ENCODE peak calls at places on chromosome 11, in four cellular contexts. Q is HepG2, D is upper lobe of left lung, K is HCT116. N is an unnamed sample. For H3K36me3, the result is how much of the 10 kb centered on the place peaks cover.

GRCh38 chr11:704799-705645 is 1.0 kb upstream of the EPS8L2 start:
- ATAC-seq in Q (peak), D (peak), K (peak), N (no peak)

GRCh38 chr11:88327462-88328143 is 9.9 kb downstream of the CTSC start:
- ATAC-seq in Q (no peak), D (no peak), K (no peak), N (no peak)

GRCh38 chr11:130549393-130549999 is 101.1 kb downstream of the ADAMTS15 start:
- ATAC-seq in Q (no peak), D (no peak), K (no peak), N (no peak)

GRCh38 chr11:117953029-117953671 is 23.9 kb upstream of the TMPRSS13 start:
- ATAC-seq in Q (no peak), D (no peak), K (no peak), N (no peak)

GRCh38 chr11:79174045-79175008 is 266.5 kb downstream of the TENM4 start:
- ATAC-seq in Q (no peak), D (no peak), K (peak), N (no peak)

GRCh38 chr11:129061466-129062194 is 119.0 kb upstream of the TP53AIP1 start:
- ATAC-seq in Q (no peak), D (no peak), K (peak), N (no peak)

GRCh38 chr11:7965386-7965785 is at the start of gene NLRP10:
- ATAC-seq in Q (no peak), D (no peak), K (no peak), N (no peak)

GRCh38 chr11:82750643-82751139 is 17.0 kb upstream of the FAM181B start:
- ATAC-seq in Q (no peak), D (no peak), K (no peak), N (no peak)

GRCh38 chr11:127037001-127037400 is 36.4 kb upstream of the KIRREL3 start:
- ATAC-seq in Q (no peak), D (no peak), K (no peak), N (no peak)

GRCh38 chr11:44883277-44883676 is 67.4 kb downstream of the TP53I11 start:
- ATAC-seq in Q (no peak), D (no peak), K (peak), N (no peak)

DNA sequence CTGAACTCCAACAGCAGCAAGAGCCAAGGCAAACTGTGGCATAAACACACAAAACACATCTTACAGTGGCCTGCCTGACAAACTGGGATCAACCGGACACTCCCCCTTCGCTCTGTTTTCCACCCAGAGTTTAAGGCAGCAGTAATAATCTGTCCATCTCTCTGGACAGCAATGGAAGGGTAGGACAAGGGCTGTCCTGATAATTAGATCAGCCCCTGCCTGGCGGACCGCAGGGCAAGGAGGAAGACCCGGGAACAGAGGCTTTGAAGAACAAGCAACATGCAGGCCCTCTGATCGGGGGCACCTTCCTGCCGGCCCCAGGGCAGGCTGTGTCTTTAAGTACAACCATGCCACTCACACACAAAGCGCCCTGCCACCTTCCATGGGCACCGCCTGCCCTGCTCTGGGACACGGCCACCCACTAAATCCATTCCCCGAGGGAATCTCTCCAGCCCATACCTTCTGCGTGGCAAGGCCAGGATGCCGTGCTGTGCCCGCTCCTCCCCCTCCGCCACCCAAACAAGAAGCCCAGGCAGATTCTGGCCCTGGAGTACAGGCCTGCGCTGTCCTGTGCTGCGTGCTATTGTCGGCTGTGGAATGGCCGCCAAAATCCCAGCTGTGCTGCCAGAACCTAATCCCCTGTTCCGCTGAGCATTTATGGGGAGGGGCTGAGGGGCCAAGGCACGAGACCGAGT is 38.8 kb downstream of the NUMA1 start:
- ATAC-seq in Q (peak), D (peak), K (peak), N (peak)
- TF ChIP-seq POLR2A in Q (peak), D (no peak), K (no peak), N (peak)

DNA sequence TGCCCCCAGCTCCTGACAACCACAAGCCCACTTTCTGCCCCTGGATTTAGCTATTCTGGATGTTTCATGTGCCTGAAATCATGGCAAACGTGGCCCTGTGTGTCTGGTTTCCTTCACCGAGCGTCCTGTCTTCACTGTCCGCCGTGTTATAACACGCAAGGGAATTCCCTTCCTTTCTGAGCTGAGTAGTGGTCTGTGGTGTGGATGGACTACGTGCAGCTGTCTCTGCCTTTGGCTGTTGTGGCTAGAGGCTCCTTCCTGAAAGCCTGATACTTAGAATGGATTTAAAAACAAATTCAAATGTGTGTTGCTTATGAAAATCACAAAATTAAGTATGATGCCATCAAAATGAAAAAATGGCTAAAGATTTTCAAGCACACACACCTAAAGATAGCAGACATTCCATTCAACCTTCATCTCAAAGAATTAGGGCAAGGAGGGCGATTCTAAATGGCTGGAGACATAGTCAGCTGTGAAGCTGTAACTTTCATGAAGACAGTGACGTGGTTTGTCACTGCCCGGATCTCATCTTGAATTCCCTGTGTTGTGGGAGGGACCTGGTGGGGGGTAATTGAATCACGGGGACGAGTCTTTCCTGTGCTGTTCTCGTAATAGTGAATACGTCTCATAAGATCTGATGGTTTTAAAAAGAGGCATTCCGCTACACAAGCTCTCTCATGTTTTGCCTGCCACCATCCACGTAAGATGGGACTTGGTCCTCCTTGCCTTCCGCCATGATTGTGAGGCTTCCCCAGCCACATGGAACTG is 30.5 kb downstream of the KCNQ1 start:
- ATAC-seq in Q (no peak), D (no peak), K (no peak), N (no peak)
- H3K27ac ChIP-seq in Q (no peak), D (no peak), K (no peak), N (no peak)

DNA sequence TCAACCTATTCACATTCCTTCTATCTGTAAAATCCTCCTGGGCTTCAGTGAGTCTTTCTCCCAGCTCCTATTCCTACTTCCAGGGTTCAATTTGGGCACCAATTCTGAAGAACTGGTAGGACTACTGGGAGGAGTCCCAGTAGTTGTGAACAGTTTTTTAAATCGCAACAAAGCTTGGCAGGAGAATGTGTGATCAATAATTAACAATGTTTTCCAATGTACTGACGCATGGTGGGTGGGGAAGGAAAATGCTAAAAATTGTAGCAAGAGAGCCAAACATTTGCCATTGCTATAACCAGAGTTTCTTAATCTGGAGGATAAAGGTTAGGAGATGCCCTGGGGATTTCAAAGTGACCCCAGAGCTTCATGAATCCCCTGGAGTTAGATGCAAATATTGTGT is 27.3 kb upstream of the PRSS23 start:
- ATAC-seq in Q (no peak), D (no peak), K (no peak), N (no peak)
- H3K36me3 ChIP-seq in Q (under half), D (under half), K (under half), N (under half)

GRCh38 chr11:65572356-65573043 is at the start of gene FAM89B:
- ATAC-seq in Q (no peak), D (no peak), K (peak), N (peak)
- TF ChIP-seq POLR2A in Q (no peak), D (no peak), K (peak), N (peak)

GRCh38 chr11:67562951-67563350 is 20.7 kb upstream of the GSTP1 start:
- ATAC-seq in Q (no peak), D (no peak), K (no peak), N (no peak)
- H3K27ac ChIP-seq in Q (no peak), D (no peak), K (no peak), N (no peak)

GRCh38 chr11:108431370-108431769 is 36.0 kb downstream of the C11orf65 start:
- ATAC-seq in Q (no peak), D (no peak), K (no peak), N (no peak)
- H3K36me3 ChIP-seq in Q (under half), D (under half), K (under half), N (under half)

GRCh38 chr11:28835790-28836189 is 727.6 kb downstream of the METTL15 start:
- ATAC-seq in Q (no peak), D (no peak), K (no peak), N (no peak)

GRCh38 chr11:28834877-28835276 is 726.7 kb downstream of the METTL15 start:
- ATAC-seq in Q (no peak), D (no peak), K (no peak), N (no peak)

GRCh38 chr11:28837599-28837998 is 729.4 kb downstream of the METTL15 start:
- ATAC-seq in Q (no peak), D (no peak), K (no peak), N (no peak)

GRCh38 chr11:28835317-28835716 is 727.1 kb downstream of the METTL15 start:
- ATAC-seq in Q (no peak), D (no peak), K (no peak), N (no peak)

GRCh38 chr11:28836285-28837081 is 728.3 kb downstream of the METTL15 start:
- ATAC-seq in Q (peak), D (no peak), K (peak), N (no peak)
- TF ChIP-seq POLR2A in Q (no peak), D (no peak), K (no peak), N (no peak)

DNA sequence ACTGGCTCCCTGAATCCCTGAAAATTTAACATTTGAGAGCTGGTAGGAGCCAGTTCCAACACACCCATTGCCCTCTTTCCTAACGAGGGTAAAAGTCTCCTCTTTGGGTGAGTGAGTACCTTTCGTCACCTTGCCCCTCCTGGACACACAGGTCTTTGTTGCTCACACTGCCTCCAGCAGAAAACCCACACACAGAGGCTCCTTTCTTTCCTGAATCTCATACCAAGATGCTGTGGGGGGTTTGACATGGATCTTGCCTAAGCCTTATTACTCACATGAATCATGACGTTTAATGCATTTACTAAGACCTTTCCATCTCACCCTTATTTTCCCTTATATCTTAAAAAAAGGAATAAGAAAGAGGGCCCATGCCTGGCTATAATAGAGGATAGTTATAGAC is 53.0 kb downstream of the PARVA start:
- ATAC-seq in Q (no peak), D (no peak), K (no peak), N (no peak)
- H3K27ac ChIP-seq in Q (no peak), D (no peak), K (no peak), N (peak)

GRCh38 chr11:61113209-61113608 is 10.9 kb downstream of the CD5 start:
- ATAC-seq in Q (no peak), D (no peak), K (no peak), N (no peak)
- H3K36me3 ChIP-seq in Q (under half), D (under half), K (under half), N (under half)

DNA sequence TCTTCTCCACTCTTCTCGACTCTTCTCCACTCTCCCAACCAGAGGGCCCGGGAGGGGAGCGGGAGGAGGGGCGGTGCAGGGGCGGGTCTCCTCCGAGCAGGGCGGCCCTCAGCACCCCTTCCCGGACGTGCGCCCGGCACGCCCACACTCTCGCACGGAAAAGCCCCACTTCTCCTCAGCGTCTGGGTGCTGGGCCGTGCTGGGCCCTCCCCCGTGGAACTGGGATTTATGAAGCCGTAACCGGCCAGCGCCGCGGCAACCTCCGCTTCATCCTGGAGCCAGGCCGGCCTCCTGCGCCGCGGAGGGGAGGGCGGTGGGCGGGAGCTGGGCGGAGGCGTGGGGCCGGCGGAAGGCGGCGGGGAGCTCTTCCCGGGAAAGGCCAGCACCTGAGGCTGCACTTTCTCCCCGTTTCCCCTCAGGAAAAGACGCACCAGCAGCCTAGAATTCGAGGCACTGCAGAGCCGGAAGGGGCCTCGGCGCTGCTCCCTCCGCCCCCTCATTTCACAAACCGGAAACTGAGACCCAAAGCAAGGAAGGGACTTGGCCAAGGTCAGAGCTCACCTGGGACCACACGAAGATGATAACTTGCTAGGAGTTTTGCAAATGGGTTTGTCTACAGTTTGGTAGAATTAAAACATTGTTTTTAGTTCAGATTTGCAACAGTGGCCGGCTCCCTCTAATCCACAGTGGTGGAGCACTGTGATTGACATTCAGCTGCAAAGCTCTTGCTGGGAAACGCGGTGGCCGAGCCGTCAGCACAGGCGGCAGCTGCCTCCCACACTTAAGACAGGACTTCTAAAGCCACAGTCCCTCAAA is 31.6 kb upstream of the JAM3 start:
- ATAC-seq in Q (peak), D (peak), K (peak), N (peak)
- TF ChIP-seq POLR2A in Q (no peak), D (no peak), K (no peak), N (peak)

N was measured in gastroesophageal sphincter.